ENCODE peak calls at places on chromosomes 13 and 19, in four cellular contexts. B is IMR-90, K is neuronal stem cell, F is mesendoderm. S is an unnamed sample.

GRCh38 chr19:3061214-3062161 is 807 bp downstream of the TLE5 start:
- DNase-seq in B (peak), K (no peak), F (no peak), S (no peak)

GRCh38 chr13:32850311-32851052 is 165.7 kb upstream of the KL start:
- DNase-seq in K (no peak), F (no peak), B (no peak), S (no peak)

GRCh38 chr13:72505376-72505775 is 222.1 kb downstream of the MZT1 start:
- DNase-seq in K (no peak), F (no peak), B (no peak), S (no peak)

GRCh38 chr13:38053896-38054295 is 184.3 kb upstream of the TRPC4 start:
- DNase-seq in F (no peak), B (no peak), K (no peak), S (peak)

GRCh38 chr13:113923376-113924063 is 50.4 kb downstream of the C13orf46 start:
- DNase-seq in K (no peak), B (no peak), F (no peak), S (no peak)

GRCh38 chr13:75693227-75693626 is 57.1 kb downstream of the LMO7 start:
- DNase-seq in F (no peak), K (no peak), B (no peak), S (no peak)

GRCh38 chr13:51728972-51729371 is 75.0 kb downstream of the DHRS12 start:
- DNase-seq in F (no peak), B (peak), K (no peak), S (peak)

GRCh38 chr19:47485210-47485609 is 1.2 kb upstream of the KPTN start:
- DNase-seq in K (no peak), B (no peak), F (no peak), S (no peak)

GRCh38 chr19:38452430-38453366 is 19.2 kb downstream of the RYR1 start:
- DNase-seq in K (no peak), F (peak), B (no peak), S (no peak)

GRCh38 chr13:101626925-101627555 is 174.6 kb downstream of the ITGBL1 start:
- DNase-seq in F (no peak), K (no peak), B (peak), S (no peak)

GRCh38 chr13:48993150-48993549 is 17.4 kb downstream of the FNDC3A start:
- DNase-seq in K (no peak), B (no peak), F (peak), S (no peak)

GRCh38 chr13:29452773-29453574 is 142.5 kb downstream of the SLC7A1 start:
- DNase-seq in F (no peak), B (no peak), K (no peak), S (no peak)

GRCh38 chr13:99085139-99085845 is 107.4 kb upstream of the DOCK9 start:
- DNase-seq in F (peak), B (no peak), K (no peak), S (peak)

GRCh38 chr19:58522709-58523108 is 3.1 kb upstream of the ZBTB45 start:
- DNase-seq in B (no peak), F (no peak), K (no peak), S (no peak)

GRCh38 chr19:16850133-16850532 is 20.9 kb downstream of the SIN3B start:
- DNase-seq in B (peak), F (no peak), K (no peak), S (no peak)

GRCh38 chr13:28586585-28587540 is 72.1 kb upstream of the POMP start:
- DNase-seq in B (no peak), F (peak), K (no peak), S (no peak)

GRCh38 chr13:39803156-39803555 is 147.7 kb downstream of the COG6 start:
- DNase-seq in B (no peak), K (no peak), F (peak), S (peak)

GRCh38 chr19:22519152-22519551 is 97.0 kb upstream of the ZNF98 start:
- DNase-seq in B (no peak), K (no peak), F (no peak), S (no peak)

GRCh38 chr13:21478881-21479808 is 20.0 kb upstream of the ZDHHC20 start:
- DNase-seq in F (peak), B (peak), K (peak), S (peak)

GRCh38 chr13:97317933-97318332 is 95.8 kb downstream of the MBNL2 start:
- DNase-seq in F (no peak), B (no peak), K (no peak), S (no peak)

GRCh38 chr19:18049390-18049789 is 37.3 kb downstream of the IL12RB1 start:
- DNase-seq in F (no peak), B (peak), K (no peak), S (no peak)

GRCh38 chr19:53088091-53088490 is 15.1 kb downstream of the ZNF160 start:
- DNase-seq in K (no peak), B (peak), F (no peak), S (no peak)

GRCh38 chr13:39765801-39766463 is 110.5 kb downstream of the COG6 start:
- DNase-seq in K (no peak), F (peak), B (no peak), S (no peak)

GRCh38 chr13:62524498-62524897 is 1108.8 kb upstream of the PCDH20 start:
- DNase-seq in B (no peak), K (no peak), F (no peak), S (no peak)

GRCh38 chr19:5103061-5103701 is 134.3 kb downstream of the KDM4B start:
- DNase-seq in F (no peak), B (peak), K (no peak), S (no peak)

GRCh38 chr19:56842421-56842820 is 1.9 kb upstream of the PEG3 start:
- DNase-seq in B (no peak), F (no peak), K (no peak), S (no peak)

GRCh38 chr19:56839665-56840451 is 668 bp downstream of the PEG3 start:
- DNase-seq in B (no peak), F (peak), K (peak), S (peak)

GRCh38 chr19:56840452-56841193 is at the start of the genes PEG3 and ZIM2:
- DNase-seq in B (no peak), K (peak), F (peak), S (peak)

GRCh38 chr19:56838930-56839664 is 1.4 kb downstream of the PEG3 start:
- DNase-seq in K (peak), B (no peak), F (peak), S (peak)

GRCh38 chr19:56841194-56841546 is 644 bp upstream of the PEG3 start:
- DNase-seq in F (no peak), B (no peak), K (no peak), S (no peak)
- H3K4me3 ChIP-seq in F (no peak), B (no peak), K (peak), S (no peak)

GRCh38 chr19:8460516-8461298 is 15.9 kb downstream of the HNRNPM start:
- DNase-seq in F (no peak), K (no peak), B (no peak), S (no peak)

GRCh38 chr19:8457802-8458201 is 13.0 kb downstream of the HNRNPM start:
- DNase-seq in B (no peak), K (no peak), F (no peak), S (no peak)

GRCh38 chr19:8458380-8458779 is 13.6 kb downstream of the HNRNPM start:
- DNase-seq in K (no peak), F (no peak), B (no peak), S (no peak)

GRCh38 chr19:8459520-8460260 is 14.9 kb downstream of the HNRNPM start:
- DNase-seq in B (peak), K (no peak), F (no peak), S (peak)

GRCh38 chr19:8459095-8459494 is 14.3 kb downstream of the HNRNPM start:
- DNase-seq in K (no peak), F (no peak), B (no peak), S (no peak)
- H3K9ac ChIP-seq in K (no peak), F (no peak), B (peak), S (no peak)

GRCh38 chr19:13986348-13986904 is 19.7 kb downstream of the RFX1 start:
- DNase-seq in F (peak), B (peak), K (no peak), S (peak)
- H2BK5ac ChIP-seq in F (peak), B (peak), K (peak), S (no peak)

DNA sequence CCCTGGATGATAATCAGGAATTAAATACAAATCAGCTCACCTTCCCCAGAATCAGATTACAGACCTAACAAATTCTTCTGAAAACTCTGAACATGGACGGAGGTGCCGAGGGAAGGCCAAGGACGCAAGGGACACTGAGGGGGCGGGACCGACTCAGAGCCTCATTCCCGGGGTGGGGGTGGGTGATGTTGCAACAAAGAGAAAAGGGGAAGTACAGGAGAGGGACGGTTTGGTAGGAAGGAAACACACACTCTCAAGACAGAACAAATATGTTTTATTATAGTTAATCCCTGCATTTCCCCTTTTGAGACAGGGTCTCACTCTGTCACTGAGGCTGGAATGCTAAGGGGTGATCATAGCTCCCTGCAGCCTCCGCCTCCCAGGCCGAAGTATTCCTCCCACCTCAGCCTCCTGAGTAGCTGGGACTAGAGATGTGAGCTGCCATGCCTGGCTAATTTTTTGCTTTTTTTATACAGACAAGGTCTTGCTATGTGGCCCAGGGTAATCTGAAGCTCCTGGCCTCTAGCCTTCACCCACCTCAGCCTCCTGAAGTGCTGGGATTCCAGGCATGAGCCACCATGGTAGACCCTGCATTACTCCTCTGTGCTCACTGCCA is 786 bp upstream of the LILRA2 start:
- DNase-seq in K (no peak), B (no peak), F (no peak), S (peak)
- H3K4me3 ChIP-seq in K (peak), B (no peak), F (no peak), S (no peak)

DNA sequence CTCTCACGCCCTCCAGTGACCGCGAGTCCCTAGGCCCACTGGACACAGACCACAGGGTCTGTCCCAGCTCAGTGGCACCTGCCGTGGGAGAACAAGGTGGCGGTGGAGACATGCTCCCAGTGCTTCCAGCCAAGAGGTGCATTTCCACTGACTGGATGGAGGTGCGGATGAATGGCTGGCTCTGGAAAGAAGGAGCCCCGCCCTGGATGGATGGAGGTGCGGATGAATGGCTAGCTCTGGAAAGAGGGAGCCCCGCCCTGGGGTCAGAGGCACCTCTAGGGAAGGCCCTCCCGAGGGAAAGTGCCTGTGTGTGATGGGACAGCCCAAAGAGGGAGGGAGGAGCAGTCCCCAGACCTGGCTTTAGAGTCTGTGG is 32.0 kb downstream of the NAXD start:
- DNase-seq in B (no peak), F (no peak), K (no peak), S (no peak)
- H3K9ac ChIP-seq in B (no peak), F (no peak), K (no peak), S (no peak)

GRCh38 chr19:45881909-45882528 is 3.9 kb downstream of the IRF2BP1 start:
- DNase-seq in F (peak), B (no peak), K (no peak), S (no peak)
- H2BK5ac ChIP-seq in F (peak), B (no peak), K (no peak), S (no peak)

S was measured in trophoblast cell.